ENCODE peak calls at places on chromosomes 6 and 20, in four cellular contexts. Q is H1, O is GM13977, G is fibroblast of the aortic adventitia. M is an unnamed sample.

GRCh38 chr20:20754758-20755157 is 42.3 kb upstream of the RALGAPA2 start:
- DNase-seq in G (no peak), Q (no peak), O (no peak), M (no peak)

GRCh38 chr6:169224185-169224695 is 29.4 kb downstream of the THBS2 start:
- DNase-seq in G (peak), Q (no peak), O (no peak), M (no peak)

GRCh38 chr6:116531675-116532570 is 13.6 kb downstream of the TRAPPC3L start:
- DNase-seq in Q (peak), O (peak), G (peak), M (peak)

GRCh38 chr6:12482386-12482785 is 192.2 kb downstream of the EDN1 start:
- DNase-seq in G (no peak), Q (no peak), O (no peak), M (no peak)

GRCh38 chr20:9021699-9022098 is 47.2 kb upstream of the PLCB4 start:
- DNase-seq in G (no peak), Q (no peak), O (no peak), M (no peak)

GRCh38 chr20:47989957-47990356 is 204.7 kb upstream of the SULF2 start:
- DNase-seq in Q (no peak), O (no peak), G (no peak), M (no peak)

GRCh38 chr20:21074605-21075336 is 31.4 kb downstream of the LINC00237 start:
- DNase-seq in G (no peak), Q (no peak), O (peak), M (peak)

GRCh38 chr20:24692429-24693190 is 223.2 kb downstream of the SYNDIG1 start:
- DNase-seq in Q (peak), O (no peak), G (no peak), M (no peak)

GRCh38 chr20:25511183-25511582 is 74.1 kb downstream of the NINL start:
- DNase-seq in O (no peak), Q (no peak), G (no peak), M (no peak)

GRCh38 chr20:58131581-58132142 is 96.8 kb downstream of the ANKRD60 start:
- DNase-seq in Q (peak), G (peak), O (no peak), M (no peak)

GRCh38 chr6:31472259-31472658 is 25.7 kb upstream of the MICB start:
- DNase-seq in Q (no peak), O (no peak), G (no peak), M (no peak)

GRCh38 chr6:31473244-31473643 is 24.7 kb upstream of the MICB start:
- DNase-seq in G (no peak), O (no peak), Q (peak), M (no peak)

GRCh38 chr6:31468316-31468715 is 29.6 kb upstream of the MICB start:
- DNase-seq in O (no peak), G (no peak), Q (no peak), M (no peak)

GRCh38 chr6:31471711-31472110 is 26.2 kb upstream of the MICB start:
- DNase-seq in G (no peak), O (no peak), Q (no peak), M (no peak)

DNA sequence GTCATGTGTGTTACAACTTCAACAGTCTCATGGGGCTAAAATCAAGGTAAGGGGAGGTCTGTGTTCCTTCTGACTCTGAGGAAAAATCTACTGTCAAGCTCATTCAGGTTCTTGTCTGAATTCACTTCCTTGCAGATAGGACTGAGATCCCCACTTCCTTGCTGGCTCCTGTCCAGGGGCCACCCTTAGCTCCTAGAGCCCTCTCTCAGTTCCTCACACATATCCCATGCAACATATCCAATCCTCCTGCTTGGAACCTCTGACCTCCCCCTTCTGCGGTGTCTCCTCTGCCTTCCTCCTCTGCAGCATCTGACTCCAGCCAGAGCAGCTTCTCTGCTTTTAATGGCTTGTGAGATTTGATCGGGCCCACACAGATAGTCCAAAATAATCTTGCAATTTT is 27.1 kb upstream of the MICB start:
- DNase-seq in G (no peak), O (no peak), Q (no peak), M (no peak)
- TF ChIP-seq CTCF in G (no peak), O (no peak), Q (no peak), M (no peak)

GRCh38 chr6:7673063-7673536 is 52.8 kb upstream of the BMP6 start:
- DNase-seq in O (no peak), G (peak), Q (peak), M (no peak)
- TF ChIP-seq CTCF in O (no peak), G (no peak), Q (peak), M (no peak)

GRCh38 chr6:44315506-44315905 is 2.4 kb upstream of the AARS2 start:
- DNase-seq in G (no peak), O (no peak), Q (no peak), M (no peak)
- TF ChIP-seq CTCF in G (no peak), O (no peak), Q (no peak), M (no peak)

GRCh38 chr6:30483677-30484279 is 5.5 kb upstream of the HLA-E start:
- DNase-seq in Q (no peak), G (peak), O (peak), M (peak)

GRCh38 chr6:30480536-30481156 is 8.7 kb upstream of the HLA-E start:
- DNase-seq in O (no peak), Q (no peak), G (no peak), M (no peak)

GRCh38 chr6:30485236-30485635 is 4.1 kb upstream of the HLA-E start:
- DNase-seq in Q (no peak), O (no peak), G (no peak), M (no peak)

GRCh38 chr6:30481213-30481964 is 7.9 kb upstream of the HLA-E start:
- DNase-seq in Q (peak), G (no peak), O (no peak), M (no peak)
- TF ChIP-seq CTCF in Q (no peak), G (no peak), O (no peak), M (no peak)

GRCh38 chr6:4167123-4167522 is 31.7 kb upstream of the ECI2 start:
- DNase-seq in Q (no peak), G (no peak), O (no peak), M (no peak)

GRCh38 chr6:4163408-4163807 is 28.0 kb upstream of the ECI2 start:
- DNase-seq in G (no peak), Q (peak), O (no peak), M (no peak)

GRCh38 chr6:4162345-4162744 is 27.0 kb upstream of the ECI2 start:
- DNase-seq in G (no peak), O (no peak), Q (no peak), M (no peak)

GRCh38 chr6:4164456-4164855 is 29.1 kb upstream of the ECI2 start:
- DNase-seq in Q (no peak), O (no peak), G (no peak), M (no peak)

DNA sequence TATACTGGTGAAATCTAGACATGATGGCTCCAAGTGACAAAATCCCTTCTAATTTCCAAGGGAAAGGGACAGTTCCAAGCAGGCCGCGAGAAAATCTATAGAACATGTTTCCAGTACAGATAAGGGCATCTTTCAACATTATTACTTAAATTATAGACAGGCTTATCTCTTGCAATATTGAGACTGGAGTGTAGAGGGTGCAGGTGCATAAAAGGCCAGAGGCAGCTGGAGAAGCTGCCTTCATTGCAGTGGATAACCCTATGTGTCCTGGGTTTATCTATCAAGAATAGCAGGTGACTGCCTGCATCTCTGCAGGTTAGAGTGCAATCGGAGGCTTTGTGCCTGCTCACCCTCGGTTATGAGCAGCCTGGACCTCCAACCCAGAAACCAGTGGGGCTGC is 28.7 kb upstream of the ECI2 start:
- DNase-seq in O (no peak), Q (no peak), G (no peak), M (no peak)
- TF ChIP-seq CTCF in O (no peak), Q (no peak), G (no peak), M (no peak)

DNA sequence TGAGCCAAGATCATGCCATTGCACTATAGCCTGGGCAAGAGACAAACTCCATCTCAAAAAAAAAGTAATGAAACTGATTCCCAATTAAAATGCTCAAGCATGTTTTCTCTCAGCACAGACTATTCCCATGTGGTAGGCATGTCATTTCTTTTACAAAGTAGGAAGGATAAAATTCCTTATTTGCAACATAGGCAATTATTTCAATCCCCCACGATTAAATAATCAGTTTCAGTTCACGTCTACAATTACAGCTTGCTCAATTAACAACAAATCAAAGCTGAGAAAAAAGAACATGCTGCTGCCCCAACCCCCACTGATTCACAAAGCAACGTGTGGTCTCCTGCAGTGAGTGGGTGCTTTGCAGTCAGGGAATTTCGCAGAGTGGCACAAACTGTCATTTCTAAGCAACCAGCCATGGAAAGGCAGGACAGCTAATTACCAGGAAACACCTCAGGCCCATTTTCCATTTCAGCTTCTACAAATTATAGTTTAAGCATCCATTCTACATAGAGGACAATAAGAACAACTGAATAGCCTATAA is 17.0 kb downstream of the RNASET2 start:
- DNase-seq in O (no peak), G (no peak), Q (no peak), M (no peak)
- TF ChIP-seq CTCF in O (no peak), G (no peak), Q (no peak), M (no peak)

GRCh38 chr6:113876654-113877053 is 19.5 kb downstream of the MARCKS start:
- DNase-seq in O (no peak), Q (no peak), G (peak), M (no peak)
- TF ChIP-seq CTCF in O (peak), Q (peak), G (no peak), M (no peak)

GRCh38 chr6:140915001-140915950 is 1217.4 kb upstream of the GJE1 start:
- DNase-seq in G (no peak), O (no peak), Q (no peak), M (no peak)
- TF ChIP-seq CTCF in G (no peak), O (no peak), Q (no peak), M (no peak)

GRCh38 chr20:1118336-1119127 is at the start of gene PSMF1:
- DNase-seq in Q (peak), O (peak), G (peak), M (peak)
- TF ChIP-seq CTCF in Q (no peak), O (no peak), G (no peak), M (no peak)